ENCODE peak calls at places on chromosome 1, in five cellular contexts. U is HS-27A, S is EL, G is ureter, V is fibroblast of lung. M is an unnamed sample.

GRCh38 chr1:229230136-229230892 is 40.6 kb upstream of the RAB4A start:
- DNase-seq in U (no peak), S (no peak), G (no peak), V (no peak), M (peak; percentile 6)

GRCh38 chr1:110743397-110743796 is 68.7 kb upstream of the KCNA3 start:
- DNase-seq in U (no peak), S (no peak), G (no peak), V (no peak), M (no peak)

GRCh38 chr1:47972864-47973437 is 24.2 kb downstream of the TRABD2B start:
- DNase-seq in U (no peak), S (no peak), G (no peak), V (no peak), M (no peak)

GRCh38 chr1:203450541-203451149 is 25.0 kb upstream of the PRELP start:
- DNase-seq in U (no peak), S (no peak), G (no peak), V (no peak), M (no peak)

GRCh38 chr1:22832414-22832786 is 121.8 kb downstream of the EPHB2 start:
- DNase-seq in U (no peak), S (peak; percentile 84), G (no peak), V (peak; percentile 85), M (no peak)

GRCh38 chr1:157505481-157506272 is 46.6 kb downstream of the FCRL5 start:
- DNase-seq in U (no peak), S (peak; percentile 61), G (peak; percentile 55), V (peak; percentile 38), M (peak; percentile 37)

GRCh38 chr1:111956155-111956817 is 33.2 kb downstream of the KCND3 start:
- DNase-seq in U (no peak), S (no peak), G (no peak), V (no peak), M (no peak)

GRCh38 chr1:93079685-93080141 is 630 bp downstream of the MTF2 start:
- DNase-seq in U (no peak), S (peak; percentile 36), G (no peak), V (peak; percentile 19), M (no peak)

GRCh38 chr1:64856564-64856963 is 109.8 kb downstream of the JAK1 start:
- DNase-seq in U (no peak), S (no peak), G (no peak), V (no peak), M (no peak)

GRCh38 chr1:184889902-184890301 is 84.4 kb downstream of the NIBAN1 start:
- DNase-seq in U (no peak), S (peak; percentile 31), G (no peak), V (peak; percentile 43), M (no peak)

GRCh38 chr1:56502700-56503245 is 76.6 kb downstream of the PLPP3 start:
- DNase-seq in U (no peak), S (no peak), G (no peak), V (peak; percentile 76), M (no peak)

GRCh38 chr1:26483980-26484379 is 11.7 kb downstream of the HMGN2 start:
- DNase-seq in U (no peak), S (peak; percentile 48), G (no peak), V (peak; percentile 62), M (peak; percentile 14)

GRCh38 chr1:155499263-155499662 is 63.3 kb downstream of the ASH1L start:
- DNase-seq in U (no peak), S (no peak), G (no peak), V (no peak), M (no peak)

M was measured in kidney glomerular epithelial cell.